ENCODE peak calls at places on chromosomes 3 and 15, in nine cellular contexts. V, S, M, I, N, A, F, W and C are unnamed samples.

GRCh38 chr3:134212898-134213665 is 37.6 kb downstream of the RYK start:
- DNase-seq in V (peak; percentile 90), S (peak; percentile 75), M (peak; percentile 82), I (peak; percentile 87), N (peak; percentile 93), A (peak; percentile 80), F (peak; percentile 75), W (peak; percentile 81), C (peak; percentile 92)

GRCh38 chr3:116077557-116077956 is 367.7 kb downstream of the LSAMP start:
- DNase-seq in V (no peak), S (no peak), M (no peak), I (no peak), N (no peak), A (no peak), F (no peak), W (no peak), C (no peak)

GRCh38 chr3:33377931-33378330 is 62.3 kb downstream of the UBP1 start:
- DNase-seq in V (no peak), S (no peak), M (no peak), I (no peak), N (no peak), A (no peak), F (no peak), W (no peak), C (no peak)

GRCh38 chr3:184067573-184068055 is 14.8 kb downstream of the HTR3C start:
- DNase-seq in V (no peak), S (no peak), M (no peak), I (no peak), N (peak; percentile 13), A (no peak), F (no peak), W (no peak), C (no peak)

GRCh38 chr15:51801391-51801835 is 28.0 kb upstream of the TMOD3 start:
- DNase-seq in V (peak; percentile 24), S (no peak), M (peak; percentile 60), I (no peak), N (no peak), A (no peak), F (peak; percentile 54), W (no peak), C (no peak)

GRCh38 chr3:117252651-117253050 is 543.1 kb downstream of the TUSC7 start:
- DNase-seq in V (no peak), S (no peak), M (no peak), I (no peak), N (no peak), A (no peak), F (no peak), W (no peak), C (no peak)

GRCh38 chr3:71602256-71602655 is 18.7 kb upstream of the FOXP1 start:
- DNase-seq in V (no peak), S (no peak), M (no peak), I (no peak), N (no peak), A (no peak), F (no peak), W (no peak), C (peak; percentile 32)

GRCh38 chr3:61903074-61903473 is 341.7 kb downstream of the PTPRG start:
- DNase-seq in V (no peak), S (peak; percentile 39), M (no peak), I (no peak), N (no peak), A (no peak), F (no peak), W (no peak), C (no peak)

GRCh38 chr3:184320099-184320445 is 5.7 kb downstream of the EIF4G1 start:
- DNase-seq in V (no peak), S (no peak), M (no peak), I (no peak), N (peak; percentile 99), A (peak; percentile 98), F (peak; percentile 96), W (peak; percentile 96), C (no peak)

GRCh38 chr3:46546896-46547440 is 19.1 kb downstream of the LRRC2 start:
- DNase-seq in V (no peak), S (no peak), M (no peak), I (no peak), N (no peak), A (no peak), F (no peak), W (no peak), C (no peak)

GRCh38 chr3:64685331-64685799 is 2.4 kb downstream of the ADAMTS9 start:
- DNase-seq in V (no peak), S (no peak), M (no peak), I (no peak), N (peak; percentile 87), A (no peak), F (peak; percentile 61), W (peak; percentile 72), C (peak; percentile 12)

GRCh38 chr15:66099950-66100671 is 153.4 kb downstream of the MEGF11 start:
- DNase-seq in V (no peak), S (no peak), M (no peak), I (no peak), N (no peak), A (no peak), F (no peak), W (no peak), C (no peak)

GRCh38 chr3:124486324-124486723 is 243.9 kb upstream of the UMPS start:
- DNase-seq in V (no peak), S (no peak), M (no peak), I (no peak), N (no peak), A (no peak), F (no peak), W (no peak), C (no peak)

GRCh38 chr3:4752201-4753072 is 226.8 kb upstream of the BHLHE40 start:
- DNase-seq in V (no peak), S (no peak), M (peak; percentile 11), I (no peak), N (no peak), A (no peak), F (no peak), W (no peak), C (peak; percentile 93)

GRCh38 chr3:143484851-143485512 is 363.3 kb downstream of the SLC9A9 start:
- DNase-seq in V (no peak), S (no peak), M (no peak), I (no peak), N (no peak), A (no peak), F (no peak), W (no peak), C (no peak)

GRCh38 chr3:171283248-171284222 is 176.7 kb downstream of the TNIK start:
- DNase-seq in V (no peak), S (no peak), M (no peak), I (no peak), N (no peak), A (no peak), F (peak; percentile 24), W (no peak), C (no peak)

GRCh38 chr15:54365001-54365400 is 386.8 kb downstream of the UNC13C start:
- DNase-seq in V (no peak), S (no peak), M (peak; percentile 4), I (no peak), N (no peak), A (no peak), F (no peak), W (no peak), C (no peak)

GRCh38 chr3:40951636-40952035 is 247.7 kb upstream of the CTNNB1 start:
- DNase-seq in V (no peak), S (no peak), M (no peak), I (no peak), N (no peak), A (no peak), F (no peak), W (no peak), C (no peak)

GRCh38 chr3:13890377-13891016 is 10.6 kb upstream of the WNT7A start:
- DNase-seq in V (no peak), S (no peak), M (no peak), I (peak; percentile 74), N (no peak), A (no peak), F (no peak), W (no peak), C (no peak)

GRCh38 chr3:99731499-99731898 is 86.2 kb upstream of the CMSS1 start:
- DNase-seq in V (no peak), S (no peak), M (no peak), I (no peak), N (no peak), A (no peak), F (no peak), W (no peak), C (no peak)

GRCh38 chr3:45626096-45626887 is 31.7 kb downstream of the LIMD1 start:
- DNase-seq in V (no peak), S (no peak), M (no peak), I (no peak), N (no peak), A (peak; percentile 36), F (no peak), W (no peak), C (no peak)

GRCh38 chr3:100928638-100929428 is 64.4 kb downstream of the ABI3BP start:
- DNase-seq in V (no peak), S (no peak), M (no peak), I (no peak), N (no peak), A (no peak), F (no peak), W (no peak), C (no peak)

GRCh38 chr3:90261481-90262433 is 1154.3 kb downstream of the EPHA3 start:
- DNase-seq in V (no peak), S (no peak), M (no peak), I (no peak), N (no peak), A (no peak), F (no peak), W (no peak), C (no peak)

GRCh38 chr3:159082514-159082913 is 280.7 kb downstream of the MFSD1 start:
- DNase-seq in V (no peak), S (no peak), M (no peak), I (no peak), N (no peak), A (no peak), F (no peak), W (no peak), C (no peak)

GRCh38 chr15:85879334-85880163 is 84.8 kb upstream of the KLHL25 start:
- DNase-seq in V (no peak), S (no peak), M (no peak), I (no peak), N (no peak), A (no peak), F (no peak), W (no peak), C (no peak)

GRCh38 chr3:25906132-25906906 is 116.4 kb downstream of the OXSM start:
- DNase-seq in V (no peak), S (no peak), M (no peak), I (no peak), N (no peak), A (no peak), F (no peak), W (no peak), C (no peak)

GRCh38 chr3:36319683-36320082 is 60.6 kb upstream of the STAC start:
- DNase-seq in V (no peak), S (no peak), M (peak; percentile 24), I (no peak), N (no peak), A (no peak), F (no peak), W (no peak), C (no peak)

GRCh38 chr15:50140097-50140496 is 21.1 kb upstream of the ATP8B4 start:
- DNase-seq in V (no peak), S (no peak), M (no peak), I (no peak), N (no peak), A (no peak), F (no peak), W (no peak), C (no peak)

GRCh38 chr3:139299261-139300132 is 44.3 kb upstream of the MRPS22 start:
- DNase-seq in V (no peak), S (no peak), M (no peak), I (no peak), N (peak; percentile 91), A (no peak), F (no peak), W (no peak), C (peak; percentile 39)

GRCh38 chr3:134743006-134743405 is 52.1 kb upstream of the EPHB1 start:
- DNase-seq in V (no peak), S (no peak), M (no peak), I (no peak), N (no peak), A (no peak), F (no peak), W (no peak), C (no peak)

GRCh38 chr3:187063286-187064081 is 75.8 kb downstream of the RPL39L start:
- DNase-seq in V (no peak), S (no peak), M (no peak), I (peak; percentile 27), N (no peak), A (no peak), F (no peak), W (no peak), C (peak; percentile 67)